ENCODE peak calls at places on chromosomes 6 and 20, in nine cellular contexts. One of them, this sample, is unnamed.

GRCh38 chr6:53476979-53477378 is 67.9 kb downstream of the GCLC start:
- DNase-seq in psoas muscle: no peak
- DNase-seq in pancreas: no peak
- DNase-seq in OCI-LY7: no peak
- DNase-seq in stomach: no peak
- DNase-seq in neural progenitor cell: no peak
- DNase-seq in uterus: no peak
- DNase-seq in right lobe of liver: no peak
- DNase-seq in CD4-positive, CD25-positive, alpha-beta regulatory T cell: no peak
- DNase-seq in this sample: no peak

GRCh38 chr6:119524410-119524809 is 174.8 kb upstream of the MAN1A1 start:
- DNase-seq in psoas muscle: no peak
- DNase-seq in pancreas: no peak
- DNase-seq in OCI-LY7: peak; percentile 46
- DNase-seq in stomach: no peak
- DNase-seq in neural progenitor cell: no peak
- DNase-seq in uterus: no peak
- DNase-seq in right lobe of liver: no peak
- DNase-seq in CD4-positive, CD25-positive, alpha-beta regulatory T cell: no peak
- DNase-seq in this sample: no peak

GRCh38 chr6:124226396-124226795 is 422.7 kb downstream of the NKAIN2 start:
- DNase-seq in psoas muscle: no peak
- DNase-seq in pancreas: no peak
- DNase-seq in OCI-LY7: no peak
- DNase-seq in stomach: no peak
- DNase-seq in neural progenitor cell: no peak
- DNase-seq in uterus: no peak
- DNase-seq in right lobe of liver: no peak
- DNase-seq in CD4-positive, CD25-positive, alpha-beta regulatory T cell: no peak
- DNase-seq in this sample: no peak

GRCh38 chr20:50586531-50587232 is 76.5 kb downstream of the PTPN1 start:
- DNase-seq in psoas muscle: no peak
- DNase-seq in pancreas: no peak
- DNase-seq in OCI-LY7: no peak
- DNase-seq in stomach: no peak
- DNase-seq in neural progenitor cell: no peak
- DNase-seq in uterus: no peak
- DNase-seq in right lobe of liver: no peak
- DNase-seq in CD4-positive, CD25-positive, alpha-beta regulatory T cell: no peak
- DNase-seq in this sample: no peak

GRCh38 chr6:14876778-14877613 is 368.9 kb upstream of the JARID2 start:
- DNase-seq in psoas muscle: no peak
- DNase-seq in pancreas: no peak
- DNase-seq in OCI-LY7: peak; percentile 7
- DNase-seq in stomach: no peak
- DNase-seq in neural progenitor cell: no peak
- DNase-seq in uterus: no peak
- DNase-seq in right lobe of liver: no peak
- DNase-seq in CD4-positive, CD25-positive, alpha-beta regulatory T cell: no peak
- DNase-seq in this sample: peak; percentile 38

GRCh38 chr6:134640975-134641429 is 308.9 kb downstream of the ALDH8A1 start:
- DNase-seq in psoas muscle: peak; percentile 86
- DNase-seq in pancreas: peak; percentile 65
- DNase-seq in OCI-LY7: peak; percentile 81
- DNase-seq in stomach: peak; percentile 77
- DNase-seq in neural progenitor cell: peak; percentile 75
- DNase-seq in uterus: peak; percentile 62
- DNase-seq in right lobe of liver: peak; percentile 79
- DNase-seq in CD4-positive, CD25-positive, alpha-beta regulatory T cell: peak; percentile 54
- DNase-seq in this sample: peak; percentile 78

GRCh38 chr20:45944151-45944964 is 9.9 kb downstream of the PCIF1 start:
- DNase-seq in psoas muscle: no peak
- DNase-seq in pancreas: no peak
- DNase-seq in OCI-LY7: no peak
- DNase-seq in stomach: no peak
- DNase-seq in neural progenitor cell: no peak
- DNase-seq in uterus: no peak
- DNase-seq in right lobe of liver: no peak
- DNase-seq in CD4-positive, CD25-positive, alpha-beta regulatory T cell: no peak
- DNase-seq in this sample: no peak

GRCh38 chr6:44489912-44490604 is 102.6 kb downstream of the CDC5L start:
- DNase-seq in psoas muscle: no peak
- DNase-seq in pancreas: no peak
- DNase-seq in OCI-LY7: no peak
- DNase-seq in stomach: no peak
- DNase-seq in neural progenitor cell: no peak
- DNase-seq in uterus: peak; percentile 65
- DNase-seq in right lobe of liver: no peak
- DNase-seq in CD4-positive, CD25-positive, alpha-beta regulatory T cell: no peak
- DNase-seq in this sample: no peak

GRCh38 chr20:20744170-20744725 is 31.8 kb upstream of the RALGAPA2 start:
- DNase-seq in psoas muscle: no peak
- DNase-seq in pancreas: no peak
- DNase-seq in OCI-LY7: no peak
- DNase-seq in stomach: no peak
- DNase-seq in neural progenitor cell: no peak
- DNase-seq in uterus: no peak
- DNase-seq in right lobe of liver: no peak
- DNase-seq in CD4-positive, CD25-positive, alpha-beta regulatory T cell: no peak
- DNase-seq in this sample: no peak

GRCh38 chr20:47620808-47621805 is 119.4 kb downstream of the NCOA3 start:
- DNase-seq in psoas muscle: no peak
- DNase-seq in pancreas: no peak
- DNase-seq in OCI-LY7: peak; percentile 79
- DNase-seq in stomach: no peak
- DNase-seq in neural progenitor cell: peak; percentile 39
- DNase-seq in uterus: no peak
- DNase-seq in right lobe of liver: no peak
- DNase-seq in CD4-positive, CD25-positive, alpha-beta regulatory T cell: no peak
- DNase-seq in this sample: peak; percentile 56

GRCh38 chr20:58636983-58637421 is 14.1 kb upstream of the STX16 start:
- DNase-seq in psoas muscle: no peak
- DNase-seq in pancreas: no peak
- DNase-seq in OCI-LY7: no peak
- DNase-seq in stomach: no peak
- DNase-seq in neural progenitor cell: peak; percentile 50
- DNase-seq in uterus: peak; percentile 12
- DNase-seq in right lobe of liver: no peak
- DNase-seq in CD4-positive, CD25-positive, alpha-beta regulatory T cell: no peak
- DNase-seq in this sample: no peak

GRCh38 chr6:69026243-69026642 is 391.2 kb downstream of the ADGRB3 start:
- DNase-seq in psoas muscle: no peak
- DNase-seq in pancreas: no peak
- DNase-seq in OCI-LY7: no peak
- DNase-seq in stomach: no peak
- DNase-seq in neural progenitor cell: no peak
- DNase-seq in uterus: no peak
- DNase-seq in right lobe of liver: no peak
- DNase-seq in CD4-positive, CD25-positive, alpha-beta regulatory T cell: no peak
- DNase-seq in this sample: no peak

GRCh38 chr20:50930139-50931047 is 844 bp downstream of the ADNP start:
- DNase-seq in psoas muscle: peak; percentile 70
- DNase-seq in pancreas: peak; percentile 57
- DNase-seq in OCI-LY7: peak; percentile 53
- DNase-seq in stomach: peak; percentile 29
- DNase-seq in neural progenitor cell: peak; percentile 64
- DNase-seq in uterus: peak; percentile 34
- DNase-seq in right lobe of liver: peak; percentile 52
- DNase-seq in CD4-positive, CD25-positive, alpha-beta regulatory T cell: no peak
- DNase-seq in this sample: peak; percentile 12

GRCh38 chr6:25962368-25963127 is at the start of gene TRIM38:
- DNase-seq in psoas muscle: no peak
- DNase-seq in pancreas: no peak
- DNase-seq in OCI-LY7: peak; percentile 94
- DNase-seq in stomach: peak; percentile 80
- DNase-seq in neural progenitor cell: no peak
- DNase-seq in uterus: peak; percentile 67
- DNase-seq in right lobe of liver: peak; percentile 81
- DNase-seq in CD4-positive, CD25-positive, alpha-beta regulatory T cell: peak; percentile 73
- DNase-seq in this sample: peak; percentile 88
- H3K4me1 ChIP-seq in psoas muscle: peaks cover 9% of the 10 kb centered on the region
- H3K4me1 ChIP-seq in pancreas: peaks cover 14% of the 10 kb centered on the region
- H3K4me1 ChIP-seq in OCI-LY7: peaks cover 57% of the 10 kb centered on the region
- H3K4me1 ChIP-seq in stomach: peaks cover 40% of the 10 kb centered on the region
- H3K4me1 ChIP-seq in neural progenitor cell: peaks cover 4% of the 10 kb centered on the region
- H3K4me1 ChIP-seq in uterus: peaks cover 4% of the 10 kb centered on the region
- H3K4me1 ChIP-seq in right lobe of liver: peaks cover 27% of the 10 kb centered on the region
- H3K4me1 ChIP-seq in CD4-positive, CD25-positive, alpha-beta regulatory T cell: peaks cover 61% of the 10 kb centered on the region
- H3K4me1 ChIP-seq in this sample: peaks cover 76% of the 10 kb centered on the region

DNA sequence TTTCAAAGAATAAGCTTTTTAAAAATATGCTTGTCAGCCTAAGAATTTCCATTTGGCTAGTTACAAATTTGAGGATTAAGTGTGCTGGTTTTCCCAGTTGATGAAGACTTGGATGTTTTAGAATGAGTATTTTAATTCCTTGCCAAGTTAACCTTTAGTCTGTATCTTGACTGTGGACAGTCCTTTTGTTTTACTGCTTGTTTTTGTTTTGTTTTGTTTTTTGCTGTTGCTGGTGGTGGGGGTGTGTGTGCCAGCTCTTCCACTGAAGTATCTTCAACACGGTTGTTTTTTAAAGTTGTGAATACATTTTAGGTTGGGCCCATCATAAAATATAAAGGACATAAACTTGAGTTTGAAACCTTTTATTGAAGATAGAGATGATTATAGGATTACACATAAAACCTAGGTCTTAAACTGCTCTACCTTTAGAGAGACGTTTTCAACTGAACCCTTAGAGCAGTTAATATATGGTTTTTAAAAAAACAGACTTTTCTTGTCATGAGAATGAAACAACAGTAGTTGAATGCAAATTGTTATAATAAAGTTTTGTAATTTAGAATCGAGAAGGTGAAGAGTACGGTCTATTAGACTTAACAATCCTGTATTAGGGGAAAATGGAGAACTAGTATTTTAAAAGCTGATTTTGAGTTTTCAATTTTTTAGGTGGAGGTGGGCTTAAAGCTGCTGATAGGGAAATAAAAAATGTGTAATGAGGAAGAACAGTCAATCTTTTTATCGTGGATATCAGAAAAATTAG is 3.9 kb downstream of the QKI start:
- DNase-seq in psoas muscle: no peak
- DNase-seq in pancreas: no peak
- DNase-seq in OCI-LY7: no peak
- DNase-seq in stomach: no peak
- DNase-seq in neural progenitor cell: no peak
- DNase-seq in uterus: no peak
- DNase-seq in right lobe of liver: no peak
- DNase-seq in CD4-positive, CD25-positive, alpha-beta regulatory T cell: no peak
- DNase-seq in this sample: no peak
- H3K4me1 ChIP-seq in psoas muscle: peaks cover 45% of the 10 kb centered on the region
- H3K4me1 ChIP-seq in pancreas: peaks cover 46% of the 10 kb centered on the region
- H3K4me1 ChIP-seq in OCI-LY7: peaks cover 11% of the 10 kb centered on the region
- H3K4me1 ChIP-seq in stomach: peaks cover 14% of the 10 kb centered on the region
- H3K4me1 ChIP-seq in neural progenitor cell: peaks cover 50% of the 10 kb centered on the region
- H3K4me1 ChIP-seq in uterus: peaks cover 2% of the 10 kb centered on the region
- H3K4me1 ChIP-seq in right lobe of liver: peaks cover 42% of the 10 kb centered on the region
- H3K4me1 ChIP-seq in CD4-positive, CD25-positive, alpha-beta regulatory T cell: peaks cover 19% of the 10 kb centered on the region
- H3K4me1 ChIP-seq in this sample: no peaks in the 10 kb centered on the region

GRCh38 chr6:128495536-128496333 is 24.7 kb downstream of the PTPRK start:
- DNase-seq in psoas muscle: no peak
- DNase-seq in pancreas: no peak
- DNase-seq in OCI-LY7: no peak
- DNase-seq in stomach: no peak
- DNase-seq in neural progenitor cell: no peak
- DNase-seq in uterus: no peak
- DNase-seq in right lobe of liver: no peak
- DNase-seq in CD4-positive, CD25-positive, alpha-beta regulatory T cell: no peak
- DNase-seq in this sample: no peak

GRCh38 chr6:128492386-128492785 is 28.0 kb downstream of the PTPRK start:
- DNase-seq in psoas muscle: no peak
- DNase-seq in pancreas: peak; percentile 34
- DNase-seq in OCI-LY7: no peak
- DNase-seq in stomach: peak; percentile 43
- DNase-seq in neural progenitor cell: no peak
- DNase-seq in uterus: no peak
- DNase-seq in right lobe of liver: no peak
- DNase-seq in CD4-positive, CD25-positive, alpha-beta regulatory T cell: no peak
- DNase-seq in this sample: no peak

GRCh38 chr6:128494440-128494839 is 26.0 kb downstream of the PTPRK start:
- DNase-seq in psoas muscle: no peak
- DNase-seq in pancreas: no peak
- DNase-seq in OCI-LY7: no peak
- DNase-seq in stomach: no peak
- DNase-seq in neural progenitor cell: peak; percentile 78
- DNase-seq in uterus: no peak
- DNase-seq in right lobe of liver: no peak
- DNase-seq in CD4-positive, CD25-positive, alpha-beta regulatory T cell: no peak
- DNase-seq in this sample: no peak

GRCh38 chr6:128491643-128492206 is 28.7 kb downstream of the PTPRK start:
- DNase-seq in psoas muscle: no peak
- DNase-seq in pancreas: no peak
- DNase-seq in OCI-LY7: no peak
- DNase-seq in stomach: no peak
- DNase-seq in neural progenitor cell: peak; percentile 26
- DNase-seq in uterus: no peak
- DNase-seq in right lobe of liver: no peak
- DNase-seq in CD4-positive, CD25-positive, alpha-beta regulatory T cell: no peak
- DNase-seq in this sample: no peak

GRCh38 chr6:128493877-128494276 is 26.5 kb downstream of the PTPRK start:
- DNase-seq in psoas muscle: no peak
- DNase-seq in pancreas: no peak
- DNase-seq in OCI-LY7: no peak
- DNase-seq in stomach: no peak
- DNase-seq in neural progenitor cell: no peak
- DNase-seq in uterus: no peak
- DNase-seq in right lobe of liver: no peak
- DNase-seq in CD4-positive, CD25-positive, alpha-beta regulatory T cell: no peak
- DNase-seq in this sample: no peak
- H3K4me1 ChIP-seq in psoas muscle: peaks cover 16% of the 10 kb centered on the region
- H3K4me1 ChIP-seq in pancreas: peaks cover 40% of the 10 kb centered on the region
- H3K4me1 ChIP-seq in OCI-LY7: no peaks in the 10 kb centered on the region
- H3K4me1 ChIP-seq in stomach: peaks cover 15% of the 10 kb centered on the region
- H3K4me1 ChIP-seq in neural progenitor cell: peaks cover 65% of the 10 kb centered on the region
- H3K4me1 ChIP-seq in uterus: no peaks in the 10 kb centered on the region
- H3K4me1 ChIP-seq in right lobe of liver: no peaks in the 10 kb centered on the region
- H3K4me1 ChIP-seq in CD4-positive, CD25-positive, alpha-beta regulatory T cell: no peaks in the 10 kb centered on the region
- H3K4me1 ChIP-seq in this sample: no peaks in the 10 kb centered on the region

GRCh38 chr6:144334150-144334708 is 49.1 kb downstream of the UTRN start:
- DNase-seq in psoas muscle: peak; percentile 69
- DNase-seq in pancreas: no peak
- DNase-seq in OCI-LY7: peak; percentile 68
- DNase-seq in stomach: no peak
- DNase-seq in neural progenitor cell: no peak
- DNase-seq in uterus: no peak
- DNase-seq in right lobe of liver: no peak
- DNase-seq in CD4-positive, CD25-positive, alpha-beta regulatory T cell: peak; percentile 51
- DNase-seq in this sample: peak; percentile 83
- H3K4me1 ChIP-seq in psoas muscle: peaks cover 61% of the 10 kb centered on the region
- H3K4me1 ChIP-seq in pancreas: peaks cover 38% of the 10 kb centered on the region
- H3K4me1 ChIP-seq in OCI-LY7: peaks cover 38% of the 10 kb centered on the region
- H3K4me1 ChIP-seq in stomach: peaks cover 64% of the 10 kb centered on the region
- H3K4me1 ChIP-seq in neural progenitor cell: peaks cover 8% of the 10 kb centered on the region
- H3K4me1 ChIP-seq in uterus: peaks cover 6% of the 10 kb centered on the region
- H3K4me1 ChIP-seq in right lobe of liver: no peaks in the 10 kb centered on the region
- H3K4me1 ChIP-seq in CD4-positive, CD25-positive, alpha-beta regulatory T cell: peaks cover 38% of the 10 kb centered on the region
- H3K4me1 ChIP-seq in this sample: peaks cover 41% of the 10 kb centered on the region

GRCh38 chr6:13425270-13425905 is 62.0 kb downstream of the GFOD1 start:
- DNase-seq in psoas muscle: no peak
- DNase-seq in pancreas: no peak
- DNase-seq in OCI-LY7: no peak
- DNase-seq in stomach: no peak
- DNase-seq in neural progenitor cell: no peak
- DNase-seq in uterus: no peak
- DNase-seq in right lobe of liver: no peak
- DNase-seq in CD4-positive, CD25-positive, alpha-beta regulatory T cell: no peak
- DNase-seq in this sample: no peak
- H3K4me1 ChIP-seq in psoas muscle: peaks cover 70% of the 10 kb centered on the region
- H3K4me1 ChIP-seq in pancreas: no peaks in the 10 kb centered on the region
- H3K4me1 ChIP-seq in OCI-LY7: peaks cover 50% of the 10 kb centered on the region
- H3K4me1 ChIP-seq in stomach: peaks cover 6% of the 10 kb centered on the region
- H3K4me1 ChIP-seq in neural progenitor cell: peaks cover 43% of the 10 kb centered on the region
- H3K4me1 ChIP-seq in uterus: no peaks in the 10 kb centered on the region
- H3K4me1 ChIP-seq in right lobe of liver: no peaks in the 10 kb centered on the region
- H3K4me1 ChIP-seq in CD4-positive, CD25-positive, alpha-beta regulatory T cell: peaks cover 22% of the 10 kb centered on the region
- H3K4me1 ChIP-seq in this sample: peaks cover 26% of the 10 kb centered on the region